ENCODE peak calls at places on chromosomes 13 and 19, in six cellular contexts. R is epithelial cell of esophagus, V is upper lobe of right lung, J is ovary, G is heart right ventricle, Q is left ventricle myocardium inferior. X is an unnamed sample.

GRCh38 chr19:19403373-19403901 is 2.0 kb upstream of the GATAD2A start:
- DNase-seq in G (no peak), J (no peak), R (peak), V (no peak), Q (no peak), X (peak)

GRCh38 chr19:38693380-38694223 is 46.2 kb downstream of the ACTN4 start:
- DNase-seq in J (no peak), G (no peak), Q (no peak), V (peak), R (peak), X (peak)

GRCh38 chr19:40663712-40664692 is 26.4 kb downstream of the NUMBL start:
- DNase-seq in V (no peak), Q (peak), G (no peak), R (no peak), J (peak), X (peak)

GRCh38 chr13:95620498-95621140 is 23.9 kb downstream of the DZIP1 start:
- DNase-seq in Q (no peak), J (no peak), V (no peak), R (no peak), G (no peak), X (no peak)

GRCh38 chr13:106533940-106534843 is 1.3 kb downstream of the EFNB2 start:
- DNase-seq in Q (peak), V (peak), R (peak), G (peak), J (peak), X (peak)

GRCh38 chr13:65505941-65506340 is 1724.2 kb downstream of the PCDH9 start:
- DNase-seq in Q (no peak), V (no peak), G (no peak), J (no peak), R (no peak), X (no peak)

GRCh38 chr19:42378225-42378929 is 11.7 kb downstream of the CNFN start:
- DNase-seq in V (no peak), J (no peak), Q (no peak), G (no peak), R (peak), X (no peak)

GRCh38 chr19:15897026-15897737 is 692 bp downstream of the CYP4F2 start:
- DNase-seq in Q (no peak), V (no peak), G (no peak), R (no peak), J (no peak), X (no peak)

GRCh38 chr13:20131057-20131832 is 29.6 kb downstream of the GJA3 start:
- DNase-seq in Q (no peak), R (no peak), G (no peak), J (no peak), V (peak), X (no peak)

GRCh38 chr19:10230155-10230903 is 802 bp downstream of the S1PR2 start:
- DNase-seq in J (peak), V (peak), R (no peak), G (peak), Q (peak), X (peak)

GRCh38 chr19:47798904-47799266 is 5.5 kb downstream of the TPRX1 start:
- DNase-seq in V (no peak), R (no peak), Q (no peak), G (no peak), J (no peak), X (no peak)

GRCh38 chr19:8361921-8362793 is 1.8 kb upstream of the ANGPTL4 start:
- DNase-seq in G (peak), J (peak), R (peak), Q (peak), V (peak), X (peak)

GRCh38 chr19:8641908-8642547 is 11.6 kb downstream of the NFILZ start:
- DNase-seq in G (no peak), J (no peak), Q (no peak), R (peak), V (no peak), X (peak)

GRCh38 chr13:101695870-101696516 is 243.5 kb downstream of the ITGBL1 start:
- DNase-seq in R (no peak), V (no peak), J (no peak), G (no peak), Q (peak), X (no peak)

GRCh38 chr19:37817180-37817911 is 38.0 kb upstream of the ZNF573 start:
- DNase-seq in J (peak), R (peak), G (peak), Q (peak), V (peak), X (peak)

GRCh38 chr13:80390338-80390737 is 49.4 kb upstream of the SPRY2 start:
- DNase-seq in R (no peak), G (no peak), V (no peak), J (no peak), Q (no peak), X (no peak)

GRCh38 chr13:111359237-111359915 is 38.9 kb downstream of the TEX29 start:
- DNase-seq in Q (no peak), R (no peak), V (no peak), J (no peak), G (no peak), X (no peak)

GRCh38 chr19:1471514-1472107 is 7.4 kb downstream of the C19orf25 start:
- DNase-seq in J (no peak), Q (no peak), V (no peak), G (peak), R (no peak), X (no peak)
- TF ChIP-seq CTCF in J (no peak), Q (no peak), V (no peak), G (no peak), R (no peak), X (no peak)

GRCh38 chr19:55178781-55179569 is 1.1 kb downstream of the SYT5 start:
- DNase-seq in V (peak), G (peak), R (peak), Q (peak), J (peak), X (peak)
- H3K4me3 ChIP-seq in V (peak), G (peak), R (peak), Q (peak), J (no peak), X (peak)

GRCh38 chr19:4065430-4066175 is 1.1 kb downstream of the ZBTB7A start:
- DNase-seq in G (peak), V (peak), R (peak), J (peak), Q (peak), X (peak)
- TF ChIP-seq CTCF in G (no peak), V (no peak), R (no peak), J (no peak), Q (no peak), X (no peak)

GRCh38 chr19:50512112-50512998 is 1.4 kb downstream of the ASPDH start:
- DNase-seq in G (no peak), V (no peak), Q (no peak), J (no peak), R (no peak), X (no peak)
- H3K4me3 ChIP-seq in G (peak), V (peak), Q (peak), J (peak), R (peak), X (peak)

DNA sequence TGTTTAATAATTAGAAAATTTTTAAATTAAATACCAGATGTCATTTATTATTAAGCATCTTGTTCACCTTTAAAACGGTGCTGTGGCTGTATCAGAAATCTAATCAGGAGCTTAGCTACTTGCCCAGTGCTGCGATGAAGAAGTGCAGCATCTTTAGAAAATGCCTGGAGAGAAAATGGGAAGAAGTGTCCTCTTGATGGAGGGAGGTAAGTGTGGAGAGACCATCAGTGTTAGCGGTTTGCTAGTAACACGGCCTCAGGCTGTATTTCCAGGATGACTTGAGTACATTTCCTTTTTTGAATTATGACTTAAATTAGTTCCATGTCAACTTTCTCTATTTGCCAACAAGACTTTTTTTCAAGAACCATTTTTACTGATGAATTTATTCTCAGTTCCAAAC is 74.1 kb downstream of the SHISA2 start:
- DNase-seq in Q (no peak), V (no peak), J (no peak), G (no peak), R (no peak), X (no peak)
- TF ChIP-seq CTCF in Q (no peak), V (no peak), J (no peak), G (no peak), R (no peak), X (no peak)

GRCh38 chr19:2453431-2454025 is 3.2 kb downstream of the LMNB2 start:
- DNase-seq in R (no peak), J (no peak), G (no peak), V (no peak), Q (no peak), X (no peak)

GRCh38 chr19:2454962-2455409 is 1.8 kb downstream of the LMNB2 start:
- DNase-seq in G (no peak), J (no peak), V (no peak), Q (no peak), R (no peak), X (no peak)

GRCh38 chr19:2456301-2456570 is 523 bp downstream of the LMNB2 start:
- DNase-seq in G (peak), J (no peak), Q (no peak), V (no peak), R (no peak), X (no peak)

GRCh38 chr19:2455481-2456300 is 1.1 kb downstream of the LMNB2 start:
- DNase-seq in Q (peak), J (peak), G (peak), R (peak), V (peak), X (no peak)

DNA sequence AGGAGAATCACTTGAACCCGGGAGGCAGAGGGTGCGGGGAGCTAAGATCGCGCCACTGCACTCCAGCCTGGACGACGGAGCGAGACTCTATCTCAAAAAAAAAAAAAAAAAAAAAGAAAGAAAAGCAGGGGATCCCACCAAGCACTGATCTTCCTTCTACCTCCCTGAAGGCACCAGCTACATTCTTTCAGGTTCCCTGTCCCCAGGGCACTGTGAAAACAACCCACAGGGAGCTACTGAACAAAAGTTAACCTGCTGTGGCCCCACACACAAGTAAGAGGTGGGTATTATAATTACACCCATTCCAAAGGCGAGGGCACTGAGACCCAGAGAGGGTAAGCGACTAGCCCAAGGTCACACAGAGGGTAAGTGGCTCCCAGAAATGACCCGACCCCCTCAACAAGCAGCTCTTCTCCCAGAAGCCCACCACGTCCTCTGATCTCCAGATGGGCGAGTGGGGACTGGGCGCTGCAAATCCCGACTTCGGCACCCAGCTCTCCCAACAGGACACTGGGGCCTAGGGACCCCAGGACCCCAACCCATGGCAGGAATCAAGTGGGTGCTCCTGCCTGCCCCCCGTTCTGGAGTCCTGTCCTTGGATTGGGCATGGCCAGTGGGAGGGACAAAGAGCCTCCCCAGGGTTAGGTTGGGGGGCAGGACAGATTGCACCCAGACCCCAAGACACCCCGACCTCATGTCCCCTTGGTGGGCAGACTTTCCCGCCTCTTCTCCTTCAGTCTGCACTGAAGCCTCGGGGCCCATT is 2.4 kb downstream of the LMNB2 start:
- DNase-seq in G (no peak), V (no peak), R (no peak), Q (no peak), J (no peak), X (no peak)
- H3K4me3 ChIP-seq in G (no peak), V (no peak), R (no peak), Q (no peak), J (no peak), X (no peak)

DNA sequence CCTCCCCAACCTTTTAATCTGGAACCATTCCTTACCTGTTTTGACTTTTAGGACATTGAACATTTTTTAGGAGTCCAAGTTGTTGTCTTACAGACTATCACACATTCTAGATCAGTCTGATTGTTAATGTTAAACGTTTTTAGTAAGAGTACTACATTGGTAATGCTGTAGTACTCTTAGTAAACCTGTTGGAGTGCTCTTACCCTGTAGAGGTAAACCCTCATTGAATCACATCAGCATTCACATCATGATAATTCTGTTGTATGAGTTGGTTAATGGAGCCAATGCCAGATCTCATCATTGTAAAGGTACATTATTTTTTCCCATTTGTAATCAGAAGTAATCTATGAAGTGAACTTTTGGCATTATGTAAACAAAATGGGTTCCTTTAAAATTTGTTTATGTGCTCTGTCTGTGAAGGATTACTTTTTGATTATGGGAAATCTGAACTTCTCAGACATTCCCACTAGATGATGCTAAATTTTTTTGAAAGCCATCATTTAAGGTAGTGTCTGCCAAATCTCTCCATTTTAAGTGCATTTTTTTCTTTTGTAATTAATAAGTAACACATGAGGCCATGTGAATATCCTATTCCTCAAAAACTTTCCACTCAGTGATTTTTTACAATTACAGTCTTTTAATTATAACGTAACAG is 55.2 kb downstream of the VWA8 start:
- DNase-seq in Q (no peak), G (no peak), R (peak), J (no peak), V (no peak), X (peak)
- TF ChIP-seq CTCF in Q (peak), G (peak), R (peak), J (no peak), V (peak), X (peak)

DNA sequence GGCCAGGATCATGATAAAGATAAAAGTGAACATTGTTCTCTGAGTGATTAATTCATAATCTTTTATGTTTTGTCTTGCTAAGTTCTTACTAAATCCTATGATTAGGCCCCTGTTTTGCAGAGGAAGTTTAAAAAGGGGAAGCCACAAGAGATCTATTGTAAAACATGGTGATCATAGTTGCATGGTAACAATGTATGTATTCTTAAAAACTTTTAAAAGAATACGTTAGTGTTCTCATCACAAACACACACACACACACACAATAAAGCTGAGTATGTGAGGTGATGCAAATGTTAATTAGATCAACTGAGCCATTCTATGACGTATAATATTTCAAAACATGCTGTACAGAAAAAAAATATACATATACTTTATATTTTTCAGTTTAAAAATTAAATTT is 51.2 kb downstream of the MBD3L2B start:
- DNase-seq in Q (no peak), J (no peak), R (no peak), V (no peak), G (no peak), X (no peak)
- H3K4me3 ChIP-seq in Q (no peak), J (no peak), R (no peak), V (no peak), G (no peak), X (no peak)

DNA sequence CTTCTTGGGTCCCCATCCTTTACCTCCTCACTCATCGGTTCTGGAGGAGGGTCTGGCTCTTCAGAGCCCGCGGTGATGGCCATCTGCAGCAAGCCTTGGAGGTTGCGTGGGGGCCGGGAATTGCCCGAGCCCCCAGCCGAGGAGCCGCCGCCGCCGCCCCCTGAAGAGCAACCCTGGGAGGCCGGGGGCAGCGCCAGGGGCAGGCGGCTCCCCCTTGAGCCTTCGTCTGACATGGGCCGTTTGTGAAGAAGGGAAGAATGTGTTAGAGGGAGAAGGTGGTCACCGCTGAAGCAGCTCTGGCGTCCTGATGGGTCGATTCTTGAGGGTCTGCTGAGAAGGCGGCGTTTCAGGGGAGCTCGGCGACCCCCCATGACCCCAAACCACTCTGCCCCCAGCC is 536 bp downstream of the HSPBP1 start:
- DNase-seq in V (no peak), J (no peak), R (no peak), G (no peak), Q (no peak), X (no peak)
- TF ChIP-seq CTCF in V (no peak), J (no peak), R (no peak), G (no peak), Q (no peak), X (no peak)